ENCODE peak calls at places on chromosomes 11 and 22, in ten cellular contexts. A, K, J, L, D, F, I, G, B and N are unnamed samples.

GRCh38 chr11:57515332-57516060 is at the start of gene SLC43A1:
- DNase-seq in I (no peak), F (peak; percentile 58), D (peak; percentile 74), G (peak; percentile 80), J (no peak), B (peak; percentile 91), K (peak; percentile 54), L (peak; percentile 88), A (peak; percentile 72), N (peak; percentile 67)

GRCh38 chr11:19332476-19332875 is 91.7 kb upstream of the E2F8 start:
- DNase-seq in F (no peak), G (no peak), I (no peak), J (no peak), B (no peak), K (no peak), A (no peak), L (no peak), D (no peak), N (no peak)

GRCh38 chr11:36380296-36381004 is 84.4 kb downstream of the PRR5L start:
- DNase-seq in K (no peak), L (no peak), A (no peak), J (no peak), D (no peak), F (no peak), B (no peak), G (no peak), I (no peak), N (no peak)

GRCh38 chr11:127521413-127521812 is 520.8 kb upstream of the KIRREL3 start:
- DNase-seq in L (no peak), G (no peak), K (no peak), B (no peak), I (no peak), F (no peak), J (peak; percentile 4), A (peak; percentile 15), D (no peak), N (no peak)

GRCh38 chr11:1206391-1207271 is 16.2 kb upstream of the MUC5B start:
- DNase-seq in B (peak; percentile 64), F (no peak), I (no peak), D (no peak), K (no peak), L (peak; percentile 68), J (no peak), G (peak; percentile 2), A (no peak), N (no peak)

GRCh38 chr22:35205141-35205775 is 52.0 kb upstream of the HMGXB4 start:
- DNase-seq in B (no peak), G (no peak), L (no peak), D (peak; percentile 66), I (no peak), A (no peak), F (no peak), K (no peak), J (no peak), N (no peak)

GRCh38 chr11:35029979-35030378 is 109.0 kb upstream of the CD44 start:
- DNase-seq in A (peak; percentile 89), I (peak; percentile 65), B (peak; percentile 76), K (no peak), J (peak; percentile 79), F (no peak), D (no peak), L (no peak), G (no peak), N (no peak)

GRCh38 chr22:23764931-23765881 is 2.4 kb downstream of the C22orf15 start:
- DNase-seq in J (no peak), I (no peak), L (no peak), B (peak; percentile 69), K (no peak), F (no peak), D (no peak), A (no peak), G (no peak), N (no peak)

DNA sequence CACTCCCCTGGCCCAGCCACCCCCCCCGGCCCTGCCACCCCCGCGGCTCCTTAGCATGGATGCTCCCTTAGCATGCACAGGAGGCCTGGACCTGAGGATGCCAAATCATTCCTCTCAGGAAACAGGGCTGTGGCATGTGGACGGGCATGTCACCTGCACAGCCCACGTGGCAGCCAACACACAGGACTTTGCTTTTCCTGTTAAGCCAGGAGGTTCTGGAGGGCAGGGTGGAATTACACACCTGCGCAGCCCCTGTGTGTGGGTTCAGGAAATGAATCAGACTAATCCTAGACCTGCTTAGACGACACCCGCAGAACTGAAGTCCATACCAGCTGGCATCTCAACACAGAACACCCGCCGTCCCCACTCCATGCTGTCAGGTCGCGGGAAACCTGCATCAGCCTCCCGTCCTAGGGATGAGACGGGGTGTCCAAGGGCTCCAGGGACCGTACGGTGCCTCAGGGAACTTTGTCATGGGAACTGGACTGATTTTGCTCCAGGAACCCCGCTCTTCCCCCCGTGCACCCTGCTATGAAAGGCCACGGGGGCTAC is 10.2 kb downstream of the CERK start:
- DNase-seq in K (no peak), F (no peak), B (peak; percentile 10), J (no peak), I (no peak), A (no peak), L (no peak), D (no peak), G (no peak), N (no peak)
- H3K4me1 ChIP-seq in K (peaks cover 70% of the 10 kb centered on the region), F (peaks cover 23% of the 10 kb centered on the region), B (no peaks in the 10 kb centered on the region), J (peaks cover 15% of the 10 kb centered on the region), I (no peaks in the 10 kb centered on the region), A (no peaks in the 10 kb centered on the region), L (no peaks in the 10 kb centered on the region), D (peaks cover 18% of the 10 kb centered on the region), G (peaks cover 36% of the 10 kb centered on the region), N (peaks cover 46% of the 10 kb centered on the region)

GRCh38 chr11:123829745-123830144 is 23.6 kb upstream of the OR6M1 start:
- DNase-seq in D (no peak), L (no peak), G (no peak), A (no peak), K (no peak), F (no peak), J (no peak), B (no peak), I (no peak), N (no peak)

GRCh38 chr11:123838199-123838598 is 32.0 kb upstream of the OR6M1 start:
- DNase-seq in A (no peak), K (no peak), G (no peak), F (no peak), I (no peak), J (no peak), D (peak; percentile 18), L (no peak), B (no peak), N (no peak)

GRCh38 chr11:123838659-123839058 is 32.5 kb upstream of the OR6M1 start:
- DNase-seq in I (no peak), B (no peak), F (no peak), K (no peak), D (no peak), L (no peak), G (no peak), A (no peak), J (no peak), N (no peak)

DNA sequence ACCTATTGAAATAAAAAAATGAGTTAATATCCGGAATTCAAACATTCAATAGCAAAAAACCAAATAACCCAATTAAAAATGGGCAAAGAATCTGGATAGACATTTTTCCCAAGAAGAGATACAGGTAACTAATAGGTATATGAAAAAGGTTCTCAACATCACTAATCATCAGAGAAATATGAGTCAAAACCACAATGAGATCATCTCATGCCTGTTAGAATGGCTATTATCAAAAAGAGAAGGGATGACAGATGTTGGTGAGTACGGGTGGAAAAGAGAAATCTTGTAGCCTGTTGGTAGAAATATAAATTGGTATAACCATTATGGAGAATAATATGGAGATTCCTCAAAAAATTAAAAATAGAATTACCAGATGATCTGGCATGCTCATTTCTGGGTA is 26.9 kb upstream of the OR6M1 start:
- DNase-seq in A (no peak), L (no peak), I (no peak), F (no peak), K (no peak), J (peak; percentile 63), B (peak; percentile 18), D (no peak), G (no peak), N (no peak)
- H3K4me1 ChIP-seq in A (no peaks in the 10 kb centered on the region), L (no peaks in the 10 kb centered on the region), I (no peaks in the 10 kb centered on the region), F (no peaks in the 10 kb centered on the region), K (no peaks in the 10 kb centered on the region), J (no peaks in the 10 kb centered on the region), B (no peaks in the 10 kb centered on the region), D (peaks cover 2% of the 10 kb centered on the region), G (no peaks in the 10 kb centered on the region), N (no peaks in the 10 kb centered on the region)

DNA sequence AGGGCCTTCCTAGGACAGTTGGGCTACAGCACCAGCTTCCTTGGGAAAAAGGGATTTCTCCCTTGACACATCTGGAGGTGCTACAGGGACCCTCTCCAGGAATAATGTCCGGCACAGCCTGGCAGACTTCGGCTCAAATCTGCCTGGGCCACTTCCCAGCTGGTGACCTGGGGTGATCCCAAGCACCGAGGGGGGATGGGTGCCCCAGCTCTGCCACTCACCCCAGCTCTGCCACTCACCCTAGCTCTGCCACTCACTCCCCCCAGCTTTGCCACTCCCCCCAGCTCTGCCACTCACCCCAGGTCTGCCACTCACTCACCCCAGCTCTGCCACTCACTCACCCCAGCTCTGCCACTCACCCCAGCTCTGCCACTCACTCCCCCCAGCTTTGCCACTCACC is 9.9 kb downstream of the OSBPL5 start:
- DNase-seq in A (no peak), K (no peak), I (no peak), L (peak; percentile 41), D (no peak), J (no peak), G (no peak), B (peak; percentile 53), F (no peak), N (peak; percentile 42)
- H3K4me1 ChIP-seq in A (peaks cover 49% of the 10 kb centered on the region), K (peaks cover 58% of the 10 kb centered on the region), I (peaks cover 14% of the 10 kb centered on the region), L (peaks cover 29% of the 10 kb centered on the region), D (peaks cover 51% of the 10 kb centered on the region), J (peaks cover 24% of the 10 kb centered on the region), G (no peaks in the 10 kb centered on the region), B (peaks cover 52% of the 10 kb centered on the region), F (peaks cover 57% of the 10 kb centered on the region), N (peaks cover 27% of the 10 kb centered on the region)

GRCh38 chr22:43440556-43440955 is 28.7 kb downstream of the MPPED1 start:
- DNase-seq in I (no peak), K (no peak), J (no peak), F (no peak), B (peak; percentile 41), D (no peak), G (no peak), A (no peak), L (no peak), N (no peak)

GRCh38 chr22:43441751-43442150 is 29.9 kb downstream of the MPPED1 start:
- DNase-seq in L (no peak), F (no peak), B (peak; percentile 73), I (no peak), A (no peak), J (no peak), D (no peak), G (no peak), K (no peak), N (no peak)

GRCh38 chr22:43441216-43441615 is 29.4 kb downstream of the MPPED1 start:
- DNase-seq in L (no peak), A (no peak), F (no peak), K (no peak), J (no peak), I (no peak), G (no peak), D (no peak), B (peak; percentile 31), N (no peak)

GRCh38 chr22:43443072-43443471 is 31.3 kb downstream of the MPPED1 start:
- DNase-seq in F (no peak), J (no peak), B (no peak), L (no peak), G (no peak), A (no peak), I (no peak), D (no peak), K (no peak), N (no peak)

DNA sequence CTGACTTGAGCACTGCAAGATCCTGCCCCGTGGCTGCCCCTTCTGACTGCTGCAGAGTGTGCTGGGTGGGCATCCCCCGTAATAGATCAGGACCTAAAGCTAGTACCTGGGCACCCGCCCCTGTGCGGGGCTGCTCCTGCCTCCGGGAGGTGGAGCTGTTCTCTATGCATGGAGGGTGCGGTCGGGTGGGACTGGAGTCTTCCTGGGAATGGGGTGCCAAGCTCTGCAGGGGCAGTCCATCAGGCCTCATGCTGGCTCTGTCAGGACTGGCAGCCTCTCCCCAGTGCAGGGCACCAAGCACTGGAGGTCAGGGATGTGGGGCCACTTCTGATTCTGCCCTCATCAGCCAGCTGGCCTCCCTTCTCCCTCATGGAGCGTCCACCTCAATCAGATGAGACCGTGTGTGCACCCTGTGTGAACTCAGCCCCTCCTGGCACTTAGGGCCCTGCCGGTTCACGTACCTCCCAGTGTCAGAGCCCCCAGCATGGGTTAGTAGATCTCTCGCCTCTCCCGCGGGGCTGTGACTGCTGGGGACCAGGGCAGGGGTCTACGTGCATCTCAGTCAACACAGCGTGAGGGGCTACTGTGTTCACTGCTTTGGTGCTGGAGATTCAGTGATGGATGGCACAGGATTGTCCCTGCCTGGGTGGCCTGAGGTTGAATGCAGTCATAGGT is 30.7 kb downstream of the MPPED1 start:
- DNase-seq in J (no peak), I (no peak), F (no peak), L (no peak), D (no peak), B (peak; percentile 39), K (no peak), G (no peak), A (no peak), N (no peak)
- H3K4me1 ChIP-seq in J (no peaks in the 10 kb centered on the region), I (peaks cover 17% of the 10 kb centered on the region), F (no peaks in the 10 kb centered on the region), L (no peaks in the 10 kb centered on the region), D (no peaks in the 10 kb centered on the region), B (no peaks in the 10 kb centered on the region), K (no peaks in the 10 kb centered on the region), G (no peaks in the 10 kb centered on the region), A (no peaks in the 10 kb centered on the region), N (no peaks in the 10 kb centered on the region)